ENCODE peak calls at places on chromosomes 5 and 9, in six cellular contexts. E is CD8-positive, alpha-beta T cell; D is upper lobe of right lung; C is foreskin fibroblast; A is AG04449; N is cardiac fibroblast. L is an unnamed sample.

GRCh38 chr9:72441296-72442211 is 76.5 kb upstream of the ZFAND5 start:
- DNase-seq in E (no peak), N (peak), C (no peak), D (no peak), A (no peak), L (no peak)

GRCh38 chr9:109956811-109957440 is 176.9 kb downstream of the PALM2AKAP2 start:
- DNase-seq in C (no peak), D (no peak), E (no peak), A (no peak), N (no peak), L (peak)

GRCh38 chr5:96124589-96124988 is 162.9 kb upstream of the ELL2 start:
- DNase-seq in D (no peak), C (peak), E (no peak), N (peak), A (no peak), L (no peak)

GRCh38 chr9:88310310-88310980 is 77.8 kb upstream of the SPIN1 start:
- DNase-seq in A (no peak), E (no peak), D (peak), N (peak), C (no peak), L (no peak)

GRCh38 chr5:132663771-132664695 is 6.1 kb downstream of the IL13 start:
- DNase-seq in C (no peak), E (no peak), N (no peak), A (no peak), D (no peak), L (no peak)

GRCh38 chr5:67014957-67015400 is 181.6 kb downstream of the CD180 start:
- DNase-seq in E (no peak), A (no peak), D (no peak), N (peak), C (no peak), L (no peak)

GRCh38 chr5:51958473-51958872 is 575.2 kb downstream of the ISL1 start:
- DNase-seq in A (no peak), C (no peak), E (no peak), D (no peak), N (no peak), L (no peak)

GRCh38 chr5:2250365-2250950 is 367.7 kb upstream of the IRX4 start:
- DNase-seq in D (peak), N (no peak), C (no peak), A (no peak), E (no peak), L (no peak)

GRCh38 chr5:14075937-14076336 is 67.2 kb upstream of the TRIO start:
- DNase-seq in D (no peak), A (no peak), N (no peak), C (no peak), E (no peak), L (no peak)

GRCh38 chr5:143244000-143244736 is 159.3 kb downstream of the NR3C1 start:
- DNase-seq in A (peak), E (no peak), D (no peak), C (peak), N (peak), L (peak)

GRCh38 chr9:134243778-134244467 is 79.6 kb upstream of the RNU6ATAC start:
- DNase-seq in N (peak), E (peak), D (no peak), C (no peak), A (no peak), L (no peak)

GRCh38 chr5:167642779-167643517 is 648.5 kb upstream of the WWC1 start:
- DNase-seq in D (no peak), C (peak), N (peak), E (no peak), A (peak), L (peak)

GRCh38 chr9:107782789-107783188 is 293.2 kb upstream of the KLF4 start:
- DNase-seq in E (no peak), A (no peak), D (no peak), N (peak), C (no peak), L (no peak)

GRCh38 chr5:151461312-151461711 is 13.9 kb downstream of the SLC36A1 start:
- DNase-seq in D (no peak), N (no peak), C (no peak), A (no peak), E (no peak), L (no peak)

GRCh38 chr5:172219296-172219695 is 25.3 kb downstream of the EFCAB9 start:
- DNase-seq in N (no peak), A (no peak), C (no peak), E (no peak), D (no peak), L (no peak)

GRCh38 chr5:169295241-169295747 is 5.6 kb downstream of the SLIT3 start:
- DNase-seq in D (no peak), E (no peak), A (no peak), C (no peak), N (no peak), L (no peak)

DNA sequence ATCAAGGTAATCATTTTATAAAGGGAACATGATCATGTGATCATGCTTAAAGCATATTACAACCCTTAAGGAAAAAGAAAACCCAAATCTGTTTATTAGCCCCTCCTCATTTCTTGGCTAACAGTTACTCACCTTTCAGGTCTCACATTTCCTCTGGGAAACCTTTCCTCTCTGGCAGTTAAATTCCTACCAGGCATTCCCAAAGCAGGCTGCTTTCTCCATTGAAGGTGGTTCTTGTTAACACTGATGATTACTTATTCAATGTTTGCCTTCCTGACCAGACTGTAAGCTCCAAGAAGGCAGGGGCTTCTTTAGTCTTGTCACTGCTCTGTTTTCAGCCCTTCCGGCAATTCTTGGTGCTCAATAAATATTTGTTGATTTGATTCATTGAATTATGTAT is 59.9 kb downstream of the PLK2 start:
- DNase-seq in C (no peak), D (no peak), E (no peak), A (no peak), N (no peak), L (no peak)
- TF ChIP-seq CTCF in C (no peak), D (no peak), E (no peak), A (no peak), N (no peak), L (no peak)

GRCh38 chr9:116208417-116209232 is 55.0 kb downstream of the PAPPA start:
- DNase-seq in N (peak), C (peak), A (peak), D (no peak), E (no peak), L (no peak)
- TF ChIP-seq CTCF in N (peak), C (peak), A (peak), D (no peak), E (no peak), L (no peak)

DNA sequence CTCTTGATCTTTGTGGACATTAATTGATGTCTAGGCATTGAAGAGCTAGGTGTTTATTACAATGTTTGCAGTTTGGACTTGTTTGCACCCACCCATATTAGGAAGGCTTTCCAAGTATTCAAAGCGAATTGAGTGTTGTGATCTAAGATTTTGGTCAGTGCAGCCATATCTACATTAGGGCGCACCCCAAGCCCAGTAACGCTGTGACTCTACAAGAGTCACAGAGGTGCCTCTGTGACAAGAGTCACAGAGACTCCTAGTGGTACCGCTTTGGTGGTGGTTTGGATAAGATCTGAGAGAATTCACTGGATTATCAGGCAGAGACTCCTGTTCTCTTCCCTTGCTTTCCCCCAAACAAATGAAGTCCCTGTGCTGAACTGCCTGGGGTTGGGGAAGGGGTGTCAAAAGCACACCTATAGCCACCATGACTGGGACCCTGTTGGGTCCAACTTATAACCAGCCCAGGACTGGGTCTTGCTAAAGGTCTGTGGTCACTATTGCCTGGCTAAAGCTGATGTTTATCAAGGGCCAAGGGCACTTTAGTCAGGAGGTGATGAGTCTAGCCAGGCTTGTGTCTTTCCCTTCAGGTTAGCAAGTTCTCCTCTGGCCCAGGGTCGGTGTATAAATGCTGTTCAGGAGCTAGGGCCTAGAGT is 114.1 kb upstream of the RIOK2 start:
- DNase-seq in D (no peak), A (no peak), C (peak), E (no peak), N (peak), L (peak)
- TF ChIP-seq CTCF in D (peak), A (peak), C (peak), E (no peak), N (peak), L (peak)

GRCh38 chr5:147998704-147999103 is 65.1 kb upstream of the SPINK5 start:
- DNase-seq in D (no peak), E (no peak), N (no peak), A (no peak), C (no peak), L (no peak)
- TF ChIP-seq CTCF in D (no peak), E (no peak), N (no peak), A (no peak), C (no peak), L (no peak)